ENCODE peak calls at places on chromosomes 12 and 14, in seven cellular contexts. L is right cardiac atrium; M is tibial artery; Y is CD4-positive, alpha-beta memory T cell; Q is neural progenitor cell; B is cardiac muscle cell; K is SJSA1. H is an unnamed sample. For H3K27me3 and H3K4me1, the result is how much of the 10 kb centered on the place peaks cover.

GRCh38 chr12:19778822-19779221 is 339.5 kb downstream of the AEBP2 start:
- DNase-seq in Y (no peak), B (peak), L (no peak), Q (no peak), M (no peak), K (no peak), H (no peak)

GRCh38 chr14:63632932-63633514 is 8.6 kb downstream of the WDR89 start:
- DNase-seq in L (no peak), Q (no peak), B (peak), M (no peak), Y (peak), K (no peak), H (no peak)

GRCh38 chr14:30445394-30445793 is 113.6 kb upstream of the G2E3 start:
- DNase-seq in L (no peak), B (no peak), Q (peak), Y (no peak), M (no peak), K (no peak), H (no peak)

GRCh38 chr14:105366386-105367074 is 31.8 kb upstream of the TEX22 start:
- DNase-seq in Q (no peak), M (no peak), Y (no peak), L (no peak), B (no peak), K (no peak), H (no peak)

GRCh38 chr12:29521951-29522350 is 24.5 kb upstream of the OVCH1 start:
- DNase-seq in B (peak), M (no peak), Y (no peak), K (no peak), Q (no peak), L (no peak), H (no peak)

GRCh38 chr12:96368233-96368632 is 32.0 kb downstream of the CDK17 start:
- DNase-seq in M (peak), L (peak), Y (no peak), K (no peak), B (peak), Q (no peak), H (no peak)

GRCh38 chr12:23066095-23066494 is 441.1 kb downstream of the ETNK1 start:
- DNase-seq in B (no peak), Q (no peak), K (no peak), Y (no peak), L (no peak), M (no peak), H (no peak)

GRCh38 chr14:76304536-76305473 is 71.1 kb upstream of the ESRRB start:
- DNase-seq in K (no peak), Q (no peak), Y (no peak), M (no peak), L (no peak), B (no peak), H (no peak)

GRCh38 chr12:124727244-124727673 is 136.4 kb downstream of the SCARB1 start:
- DNase-seq in K (no peak), M (peak), L (peak), Q (no peak), Y (no peak), B (no peak), H (no peak)

GRCh38 chr12:130162267-130162666 is at the start of gene FZD10:
- DNase-seq in Y (no peak), M (peak), B (peak), K (no peak), L (no peak), Q (peak), H (no peak)

GRCh38 chr14:103854822-103855733 is 7.7 kb upstream of the PPP1R13B start:
- DNase-seq in Y (no peak), Q (peak), B (no peak), L (peak), K (no peak), M (no peak), H (no peak)

GRCh38 chr12:45547822-45548221 is 181.7 kb upstream of the ARID2 start:
- DNase-seq in B (peak), M (no peak), L (no peak), Q (no peak), Y (no peak), K (no peak), H (no peak)

GRCh38 chr12:54017027-54017788 is 8.4 kb downstream of the HOXC8 start:
- DNase-seq in L (no peak), K (no peak), Q (peak), M (no peak), Y (no peak), B (no peak), H (no peak)
- H3K27me3 ChIP-seq in L (under half), K (under half), Q (half or more), M (under half), Y (half or more), B (half or more), H (half or more)

DNA sequence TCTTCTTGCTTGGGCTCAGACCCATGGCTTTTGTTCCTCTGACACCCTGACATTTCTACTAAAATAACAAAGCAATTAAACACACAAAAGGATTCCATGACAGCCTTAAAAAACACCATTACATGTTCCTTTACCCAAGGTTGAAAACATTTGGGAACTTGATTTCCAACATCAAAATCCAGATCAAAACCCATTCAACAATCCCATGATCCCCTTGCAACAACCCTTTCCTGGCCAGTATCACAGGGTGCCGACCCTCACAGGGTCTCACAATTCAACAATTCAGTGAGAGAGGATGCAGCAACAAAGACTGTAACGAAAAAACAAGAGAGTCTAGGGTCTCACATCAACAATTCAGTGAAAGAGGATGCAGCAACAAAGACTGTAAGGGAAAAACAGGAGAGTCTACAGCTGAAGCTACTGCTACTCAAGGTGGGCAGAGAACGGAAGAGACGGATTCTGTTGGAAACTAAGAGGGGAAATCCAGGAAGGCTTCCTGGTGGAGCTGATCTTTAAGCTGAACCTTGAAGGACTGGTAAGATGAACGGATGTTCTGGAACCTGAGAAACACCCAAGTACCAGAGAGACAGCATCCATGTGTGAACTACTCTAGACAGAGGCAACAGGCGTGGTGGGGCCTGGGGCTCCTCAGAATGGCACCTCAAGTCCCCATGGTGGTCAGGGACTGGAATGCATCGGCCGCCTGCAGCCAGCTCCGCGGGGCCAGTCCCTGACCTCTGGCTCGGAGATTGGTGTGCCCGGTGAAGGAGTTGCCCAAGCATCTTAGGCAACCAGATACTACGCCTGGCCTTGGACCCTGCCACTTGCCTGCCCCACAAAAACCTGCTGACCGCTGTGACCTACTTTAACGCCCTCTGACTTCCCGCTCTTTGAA is 22.7 kb upstream of the ZFP36L1 start:
- DNase-seq in B (no peak), K (no peak), M (no peak), Q (no peak), L (no peak), Y (peak), H (peak)
- H3K4me1 ChIP-seq in B (under half), K (under half), M (under half), Q (under half), L (under half), Y (half or more), H (half or more)

GRCh38 chr14:85528080-85528881 is 1.7 kb upstream of the FLRT2 start:
- DNase-seq in Y (no peak), K (peak), L (peak), B (peak), Q (peak), M (peak), H (no peak)

GRCh38 chr14:85527006-85527405 is 2.9 kb upstream of the FLRT2 start:
- DNase-seq in Q (no peak), L (no peak), K (no peak), B (peak), Y (no peak), M (no peak), H (no peak)

GRCh38 chr14:85529803-85530574 is at the start of gene FLRT2:
- DNase-seq in L (peak), M (peak), B (peak), Q (peak), K (peak), Y (no peak), H (no peak)

GRCh38 chr14:85528882-85529585 is 910 bp upstream of the FLRT2 start:
- DNase-seq in M (no peak), K (peak), Q (peak), L (no peak), B (peak), Y (no peak), H (no peak)

DNA sequence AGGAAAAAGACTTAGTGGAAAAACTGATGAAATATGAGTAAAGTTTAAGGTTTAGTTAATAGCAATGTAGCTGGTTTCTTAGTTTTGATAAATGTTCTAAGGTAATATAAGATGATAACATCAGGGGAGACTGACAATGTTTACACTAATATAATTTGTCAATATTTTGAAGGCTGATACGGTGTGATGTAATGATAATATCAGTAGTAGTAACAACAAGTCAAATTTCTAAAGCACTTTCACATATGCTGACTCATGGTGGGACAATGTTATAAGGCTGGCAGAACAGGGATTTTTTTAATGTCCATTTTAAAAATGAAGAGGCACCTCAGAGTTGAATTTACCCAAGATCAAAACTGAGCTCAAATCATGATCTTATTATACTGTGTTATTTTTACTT is 2.5 kb upstream of the FLRT2 start:
- DNase-seq in Q (no peak), Y (no peak), K (no peak), M (no peak), L (no peak), B (peak), H (no peak)
- H3K27ac ChIP-seq in Q (no peak), Y (no peak), K (peak), M (no peak), L (no peak), B (no peak), H (no peak)

DNA sequence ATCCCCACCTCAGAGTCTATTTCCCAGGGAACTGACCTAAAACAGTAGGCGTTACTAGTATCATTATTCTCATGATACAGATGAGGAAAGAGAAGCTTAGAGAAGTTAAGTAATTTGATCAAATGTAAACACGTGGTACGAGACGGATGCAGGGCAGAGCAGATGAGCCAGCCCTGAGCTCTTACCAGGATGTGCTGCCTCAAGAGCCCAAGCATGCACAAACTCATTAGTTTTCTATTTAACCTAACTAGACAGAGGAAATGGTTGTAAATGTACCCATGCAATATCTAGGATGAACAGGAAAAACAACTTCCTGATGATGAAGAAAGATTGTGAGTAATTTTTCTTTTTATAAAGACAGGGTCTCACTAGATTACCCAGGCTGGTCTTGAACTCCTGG is 173.3 kb upstream of the RASSF8 start:
- DNase-seq in K (no peak), M (no peak), Y (no peak), B (no peak), Q (no peak), L (no peak), H (no peak)
- H3K27me3 ChIP-seq in K (under half), M (under half), Y (under half), B (under half), Q (under half), L (under half), H (under half)

GRCh38 chr14:43247877-43248276 is 1259.2 kb downstream of the FSCB start:
- DNase-seq in Y (no peak), K (no peak), Q (no peak), L (no peak), B (no peak), M (no peak), H (no peak)
- H3K4me1 ChIP-seq in Y (under half), K (under half), Q (under half), L (under half), B (under half), M (under half), H (under half)

GRCh38 chr12:119715268-119715620 is 47.3 kb downstream of the PRKAB1 start:
- DNase-seq in K (no peak), L (no peak), Q (no peak), B (peak), M (no peak), Y (no peak), H (no peak)

GRCh38 chr12:119712721-119713120 is 44.8 kb downstream of the PRKAB1 start:
- DNase-seq in K (no peak), M (no peak), Q (no peak), Y (no peak), L (no peak), B (no peak), H (no peak)

GRCh38 chr12:119714614-119715267 is 46.8 kb downstream of the PRKAB1 start:
- DNase-seq in Y (no peak), L (no peak), Q (no peak), M (no peak), B (no peak), K (no peak), H (no peak)

GRCh38 chr12:119711693-119712092 is 43.8 kb downstream of the PRKAB1 start:
- DNase-seq in B (no peak), Y (no peak), Q (no peak), L (no peak), M (no peak), K (no peak), H (no peak)

GRCh38 chr12:119713551-119714031 is 45.7 kb downstream of the PRKAB1 start:
- DNase-seq in Q (no peak), K (no peak), M (no peak), Y (no peak), L (no peak), B (no peak), H (no peak)
- H3K27ac ChIP-seq in Q (no peak), K (no peak), M (no peak), Y (no peak), L (no peak), B (no peak), H (no peak)